ENCODE peak calls at places on chromosome X, in eight cellular contexts. W, N, O, F, S, Z, X and D are unnamed samples.

GRCh38 chrX:46268429-46268828 is 276.8 kb downstream of the ZNF674 start:
- DNase-seq in X (peak; percentile 66), S (no peak), O (no peak), Z (no peak), W (no peak), N (no peak), F (peak; percentile 42), D (no peak)

GRCh38 chrX:97587171-97587570 is 703.5 kb downstream of the RPA4 start:
- DNase-seq in X (no peak), F (no peak), S (no peak), N (no peak), O (no peak), Z (no peak), W (no peak), D (no peak)

GRCh38 chrX:131987252-131987651 is 35.9 kb upstream of the STK26 start:
- DNase-seq in X (no peak), O (no peak), F (no peak), N (peak; percentile 22), W (no peak), Z (peak; percentile 82), S (peak; percentile 39), D (no peak)

GRCh38 chrX:148133099-148133725 is 152.1 kb downstream of the FMR1NB start:
- DNase-seq in W (no peak), N (peak; percentile 0), O (no peak), Z (peak; percentile 0), F (peak; percentile 11), S (no peak), X (no peak), D (no peak)

GRCh38 chrX:47483310-47484268 is 567 bp upstream of the ZNF41 start:
- DNase-seq in Z (no peak), W (peak; percentile 11), X (no peak), S (no peak), N (no peak), F (peak; percentile 45), O (no peak), D (no peak)

GRCh38 chrX:17563076-17563475 is 174.2 kb upstream of the SCML1 start:
- DNase-seq in Z (no peak), W (no peak), F (no peak), S (no peak), N (no peak), O (no peak), X (no peak), D (no peak)

GRCh38 chrX:40109288-40110008 is 11.7 kb upstream of the BCOR start:
- DNase-seq in N (no peak), X (no peak), W (no peak), S (peak; percentile 20), F (peak; percentile 64), O (no peak), Z (peak; percentile 69), D (no peak)

GRCh38 chrX:96407043-96407442 is 277.6 kb upstream of the DIAPH2 start:
- DNase-seq in F (peak; percentile 62), O (no peak), N (no peak), X (no peak), S (no peak), W (no peak), Z (no peak), D (no peak)

GRCh38 chrX:2533424-2533823 is 32.6 kb upstream of the DHRSX start:
- DNase-seq in F (no peak), N (no peak), W (no peak), Z (no peak), S (no peak), X (no peak), O (no peak), D (no peak)

GRCh38 chrX:22325091-22325490 is 52.4 kb downstream of the CBLL2 start:
- DNase-seq in X (no peak), F (peak; percentile 52), S (no peak), W (no peak), Z (no peak), N (no peak), O (no peak), D (no peak)

GRCh38 chrX:55640854-55641253 is 17.7 kb downstream of the FOXR2 start:
- DNase-seq in S (no peak), O (no peak), W (no peak), Z (peak; percentile 67), X (no peak), N (peak; percentile 19), F (no peak), D (no peak)

GRCh38 chrX:40151211-40152172 is 53.7 kb upstream of the BCOR start:
- DNase-seq in X (no peak), S (no peak), Z (no peak), W (no peak), O (no peak), F (no peak), N (no peak), D (no peak)

GRCh38 chrX:125203379-125203736 is 116.3 kb upstream of the TEX13C start:
- DNase-seq in Z (no peak), X (no peak), S (no peak), O (no peak), W (no peak), N (no peak), F (no peak), D (no peak)

GRCh38 chrX:53288173-53288572 is 6.8 kb upstream of the IQSEC2 start:
- DNase-seq in S (peak; percentile 32), F (no peak), N (no peak), W (no peak), X (no peak), O (peak; percentile 52), Z (no peak), D (no peak)

GRCh38 chrX:149073464-149073863 is 431.6 kb downstream of the IDS start:
- DNase-seq in W (no peak), X (peak; percentile 9), O (no peak), N (no peak), S (no peak), F (no peak), Z (no peak), D (no peak)

GRCh38 chrX:63503541-63503940 is 152.4 kb upstream of the SPIN4 start:
- DNase-seq in W (peak; percentile 11), N (no peak), F (peak; percentile 55), O (peak; percentile 48), X (no peak), Z (no peak), S (no peak), D (no peak)

GRCh38 chrX:54482839-54483593 is 13.0 kb downstream of the FGD1 start:
- DNase-seq in Z (no peak), F (no peak), N (no peak), S (no peak), X (no peak), O (no peak), W (no peak), D (no peak)

GRCh38 chrX:118498755-118499154 is 3.1 kb downstream of the DOCK11 start:
- DNase-seq in O (no peak), Z (no peak), W (no peak), S (no peak), N (no peak), F (no peak), X (no peak), D (no peak)

GRCh38 chrX:925094-925493 is 287.4 kb downstream of the CRLF2 start:
- DNase-seq in X (no peak), N (no peak), Z (no peak), S (no peak), W (no peak), O (no peak), F (no peak), D (no peak)

GRCh38 chrX:37825225-37825842 is 22.0 kb downstream of the DYNLT3 start:
- DNase-seq in Z (peak; percentile 65), N (peak; percentile 44), W (no peak), F (peak; percentile 49), O (peak; percentile 6), S (peak; percentile 62), X (no peak), D (no peak)

GRCh38 chrX:20372533-20372932 is 105.8 kb upstream of the RPS6KA3 start:
- DNase-seq in Z (no peak), S (no peak), W (peak; percentile 41), O (no peak), F (no peak), N (no peak), X (no peak), D (no peak)

GRCh38 chrX:9317174-9317573 is 147.7 kb upstream of the TBL1X start:
- DNase-seq in W (no peak), S (no peak), O (no peak), Z (no peak), X (no peak), F (no peak), N (no peak), D (no peak)

GRCh38 chrX:108541286-108541685 is 101.6 kb downstream of the COL4A5 start:
- DNase-seq in S (no peak), X (no peak), O (no peak), W (no peak), N (no peak), F (no peak), Z (no peak), D (no peak)

GRCh38 chrX:44570524-44570923 is 27.9 kb upstream of the FUNDC1 start:
- DNase-seq in F (peak; percentile 56), W (no peak), Z (no peak), S (no peak), O (no peak), X (no peak), N (no peak), D (no peak)

GRCh38 chrX:136185409-136186022 is 38.2 kb downstream of the FHL1 start:
- DNase-seq in N (no peak), S (no peak), W (no peak), Z (no peak), O (no peak), F (peak; percentile 61), X (no peak), D (no peak)

GRCh38 chrX:40465735-40466551 is 114.8 kb upstream of the ATP6AP2 start:
- DNase-seq in X (no peak), N (no peak), S (no peak), F (no peak), O (no peak), Z (peak; percentile 12), W (no peak), D (no peak)

GRCh38 chrX:21666679-21667078 is 8.5 kb upstream of the KLHL34 start:
- DNase-seq in N (no peak), W (no peak), S (no peak), F (no peak), X (no peak), Z (no peak), O (no peak), D (no peak)

GRCh38 chrX:96924581-96924980 is 40.9 kb downstream of the RPA4 start:
- DNase-seq in X (no peak), Z (no peak), O (no peak), F (no peak), S (no peak), N (no peak), W (no peak), D (no peak)

GRCh38 chrX:153457136-153457825 is 11.4 kb upstream of the TREX2 start:
- DNase-seq in O (no peak), Z (no peak), N (no peak), X (no peak), F (no peak), W (no peak), S (no peak), D (peak; percentile 79)

GRCh38 chrX:15447985-15448639 is 45.0 kb downstream of the PIR start:
- DNase-seq in Z (no peak), X (no peak), W (no peak), S (no peak), F (peak; percentile 67), N (no peak), O (peak; percentile 8), D (no peak)

GRCh38 chrX:57607295-57608187 is 15.7 kb downstream of the ZXDB start:
- DNase-seq in Z (no peak), S (no peak), X (no peak), W (no peak), F (no peak), O (no peak), N (no peak), D (peak; percentile 54)

GRCh38 chrX:127552571-127552970 is 499.6 kb downstream of the ACTRT1 start:
- DNase-seq in X (no peak), N (no peak), F (no peak), S (no peak), Z (no peak), W (no peak), O (no peak), D (no peak)

GRCh38 chrX:55709735-55710134 is 7.8 kb upstream of the RRAGB start:
- DNase-seq in W (no peak), Z (no peak), F (no peak), N (no peak), S (no peak), X (no peak), O (no peak), D (no peak)

GRCh38 chrX:20271730-20272129 is 5.0 kb upstream of the RPS6KA3 start:
- DNase-seq in N (no peak), W (no peak), F (no peak), S (no peak), O (no peak), Z (no peak), X (no peak), D (no peak)